ENCODE peak calls at places on chromosomes 3 and 15, in six cellular contexts. P is MG63; X is endodermal cell; U is stimulated activated naive B cell treated with anti-CD40 and anti-IgM and Interleukin-4, amounts not matched to agents 10 μg/mL and 1 μg/mL and 100 μg/mL, for 72 hours; V is Panc1; W is islet precursor cell. E is an unnamed sample.

GRCh38 chr3:150449169-150449721 is 41.1 kb downstream of the TSC22D2 start:
- DNase-seq in P (no peak), W (no peak), X (no peak), U (no peak), V (peak; percentile 33), E (no peak)

GRCh38 chr3:164940737-164941136 is 137.6 kb downstream of the SI start:
- DNase-seq in V (no peak), X (no peak), U (no peak), W (no peak), P (no peak), E (peak; percentile 36)

GRCh38 chr15:69035205-69035917 is 20.9 kb downstream of the NOX5 start:
- DNase-seq in P (no peak), V (no peak), W (peak; percentile 85), X (peak; percentile 90), U (no peak), E (no peak)

GRCh38 chr3:157056035-157056434 is 103.9 kb downstream of the CCNL1 start:
- DNase-seq in P (no peak), V (no peak), U (no peak), W (no peak), X (no peak), E (no peak)

GRCh38 chr15:49758856-49759255 is 138.0 kb downstream of the DTWD1 start:
- DNase-seq in W (no peak), V (no peak), X (no peak), U (no peak), P (no peak), E (no peak)

GRCh38 chr3:176848431-176849214 is 348.7 kb downstream of the TBL1XR1 start:
- DNase-seq in W (no peak), P (no peak), V (no peak), X (no peak), U (no peak), E (no peak)

GRCh38 chr3:149576071-149576564 is 81.7 kb downstream of the WWTR1 start:
- DNase-seq in V (peak; percentile 94), X (peak; percentile 70), P (peak; percentile 91), W (peak; percentile 91), U (no peak), E (peak; percentile 61)

GRCh38 chr3:74079961-74080562 is 455.3 kb upstream of the PDZRN3 start:
- DNase-seq in P (no peak), X (no peak), W (peak; percentile 41), V (no peak), U (no peak), E (no peak)

GRCh38 chr3:27978440-27978839 is 256.3 kb upstream of the EOMES start:
- DNase-seq in P (no peak), X (no peak), W (no peak), V (no peak), U (no peak), E (no peak)

GRCh38 chr3:118550556-118550955 is 484.1 kb downstream of the IGSF11 start:
- DNase-seq in X (no peak), V (no peak), W (no peak), P (no peak), U (no peak), E (no peak)

GRCh38 chr15:92818658-92819311 is 81.3 kb upstream of the CHD2 start:
- DNase-seq in P (no peak), X (peak; percentile 77), W (no peak), V (no peak), U (no peak), E (no peak)

GRCh38 chr3:39138804-39139415 is 14.5 kb downstream of the CSRNP1 start:
- DNase-seq in P (peak; percentile 81), X (peak; percentile 49), W (peak; percentile 52), U (no peak), V (no peak), E (no peak)

GRCh38 chr3:46372492-46373359 is 2.0 kb downstream of the CCR5 start:
- DNase-seq in V (no peak), W (no peak), X (peak; percentile 42), U (no peak), P (no peak), E (no peak)

GRCh38 chr3:48820626-48821324 is 26.9 kb downstream of the PRKAR2A start:
- DNase-seq in W (no peak), X (no peak), P (peak; percentile 22), V (no peak), U (no peak), E (no peak)

GRCh38 chr3:186471781-186472180 is 72.4 kb downstream of the CRYGS start:
- DNase-seq in U (no peak), X (peak; percentile 20), W (no peak), P (no peak), V (no peak), E (no peak)

GRCh38 chr3:194140520-194141414 is 4.8 kb downstream of the HES1 start:
- DNase-seq in W (peak; percentile 92), P (no peak), V (no peak), X (peak; percentile 95), U (no peak), E (no peak)

GRCh38 chr3:150062492-150062891 is 91.8 kb upstream of the PFN2 start:
- DNase-seq in X (no peak), W (peak; percentile 74), U (no peak), V (no peak), P (peak; percentile 17), E (no peak)

GRCh38 chr3:100463002-100463401 is 29.4 kb upstream of the TMEM45A start:
- DNase-seq in P (peak; percentile 13), X (peak; percentile 54), V (peak; percentile 30), W (no peak), U (no peak), E (no peak)

GRCh38 chr3:178084938-178085816 is 451.1 kb upstream of the KCNMB2 start:
- DNase-seq in P (peak; percentile 6), W (peak; percentile 90), V (no peak), U (no peak), X (peak; percentile 90), E (no peak)

GRCh38 chr15:41476416-41477048 is 17.1 kb upstream of the ITPKA start:
- DNase-seq in U (no peak), X (no peak), V (no peak), P (no peak), W (no peak), E (no peak)

GRCh38 chr3:171842864-171843511 is at the start of gene TMEM212:
- DNase-seq in W (no peak), P (no peak), X (no peak), V (no peak), U (no peak), E (no peak)

GRCh38 chr15:27059610-27060202 is 88.7 kb downstream of the GABRG3 start:
- DNase-seq in U (peak; percentile 23), X (peak; percentile 90), V (no peak), W (peak; percentile 75), P (peak; percentile 20), E (peak; percentile 16)

GRCh38 chr3:79767194-79767952 is 425 bp downstream of the ROBO1 start:
- DNase-seq in W (no peak), U (no peak), X (peak; percentile 72), V (no peak), P (no peak), E (no peak)

GRCh38 chr3:11480663-11481298 is 162.9 kb downstream of the VGLL4 start:
- DNase-seq in X (peak; percentile 78), W (no peak), U (no peak), P (no peak), V (no peak), E (no peak)

GRCh38 chr3:46861293-46861995 is 1.8 kb downstream of the MYL3 start:
- DNase-seq in V (no peak), X (peak; percentile 40), W (no peak), U (no peak), P (no peak), E (no peak)

GRCh38 chr3:65778966-65779365 is 259.8 kb downstream of the MAGI1 start:
- DNase-seq in P (no peak), W (no peak), X (no peak), V (no peak), U (no peak), E (peak; percentile 38)

GRCh38 chr3:49013113-49013737 is 5.2 kb downstream of the DALRD3 start:
- DNase-seq in W (no peak), P (no peak), U (no peak), V (no peak), X (peak; percentile 48), E (no peak)

GRCh38 chr15:64934023-64934422 is 22.3 kb downstream of the ANKDD1A start:
- DNase-seq in V (no peak), U (no peak), X (no peak), P (no peak), W (no peak), E (no peak)

GRCh38 chr3:65604863-65605526 is 433.7 kb downstream of the MAGI1 start:
- DNase-seq in U (no peak), V (no peak), W (no peak), P (no peak), X (no peak), E (peak; percentile 36)

GRCh38 chr15:50353999-50354837 is 780 bp downstream of the GABPB1 start:
- DNase-seq in W (peak; percentile 76), U (peak; percentile 45), P (peak; percentile 73), X (peak; percentile 76), V (no peak), E (no peak)

E was measured in epithelial cell of proximal tubule.